ENCODE peak calls at places on chromosomes 12 and 14, in ten cellular contexts. B, P, G, U, E, D, M, I, Z and W are unnamed samples.

GRCh38 chr14:101781240-101782061 is 19.9 kb downstream of the PPP2R5C start:
- DNase-seq in G (no peak), I (no peak), Z (peak; percentile 53), D (no peak), E (no peak), U (no peak), B (peak; percentile 19), M (peak; percentile 32), P (peak; percentile 32), W (no peak)

GRCh38 chr12:10243803-10244520 is 31.3 kb downstream of the GABARAPL1 start:
- DNase-seq in P (no peak), D (no peak), M (no peak), I (no peak), E (no peak), U (no peak), B (no peak), G (peak; percentile 89), Z (no peak), W (no peak)

GRCh38 chr12:9334026-9334692 is 126.0 kb upstream of the PZP start:
- DNase-seq in Z (peak; percentile 50), B (no peak), M (no peak), I (no peak), E (peak; percentile 18), P (no peak), D (peak; percentile 27), G (no peak), U (no peak), W (peak; percentile 51)

GRCh38 chr14:23177181-23177580 is 6.3 kb downstream of the SLC7A8 start:
- DNase-seq in I (peak; percentile 44), E (no peak), B (no peak), D (no peak), G (no peak), M (no peak), U (no peak), Z (no peak), P (no peak), W (no peak)

GRCh38 chr12:15253990-15254389 is 32.8 kb upstream of the RERG start:
- DNase-seq in Z (no peak), B (no peak), G (no peak), I (no peak), M (no peak), E (no peak), U (no peak), P (no peak), D (no peak), W (no peak)

GRCh38 chr14:81517798-81518398 is 15.8 kb downstream of the SEL1L start:
- DNase-seq in I (no peak), P (no peak), E (no peak), B (no peak), U (peak; percentile 64), G (no peak), M (peak; percentile 21), Z (peak; percentile 21), D (peak; percentile 66), W (no peak)

GRCh38 chr14:80762829-80763228 is 178.7 kb downstream of the CEP128 start:
- DNase-seq in B (no peak), U (no peak), I (no peak), M (no peak), P (peak; percentile 17), E (peak; percentile 33), G (no peak), D (no peak), Z (no peak), W (no peak)

GRCh38 chr14:34081126-34081575 is 130.3 kb upstream of the EGLN3 start:
- DNase-seq in E (peak; percentile 85), M (no peak), B (no peak), I (no peak), P (no peak), Z (no peak), U (no peak), D (no peak), G (no peak), W (no peak)

GRCh38 chr14:78173266-78174001 is 3.3 kb downstream of the NRXN3 start:
- DNase-seq in I (no peak), G (no peak), B (no peak), Z (no peak), U (no peak), M (no peak), E (no peak), D (no peak), P (no peak), W (no peak)
- H3K27me3 ChIP-seq in I (peaks cover 5% of the 10 kb centered on the region), G (no peaks in the 10 kb centered on the region), B (no peaks in the 10 kb centered on the region), Z (peaks cover 31% of the 10 kb centered on the region), U (peaks cover 7% of the 10 kb centered on the region), M (peaks cover 22% of the 10 kb centered on the region), E (peaks cover 3% of the 10 kb centered on the region), D (peaks cover 10% of the 10 kb centered on the region), P (no peaks in the 10 kb centered on the region), W (peaks cover 4% of the 10 kb centered on the region)

DNA sequence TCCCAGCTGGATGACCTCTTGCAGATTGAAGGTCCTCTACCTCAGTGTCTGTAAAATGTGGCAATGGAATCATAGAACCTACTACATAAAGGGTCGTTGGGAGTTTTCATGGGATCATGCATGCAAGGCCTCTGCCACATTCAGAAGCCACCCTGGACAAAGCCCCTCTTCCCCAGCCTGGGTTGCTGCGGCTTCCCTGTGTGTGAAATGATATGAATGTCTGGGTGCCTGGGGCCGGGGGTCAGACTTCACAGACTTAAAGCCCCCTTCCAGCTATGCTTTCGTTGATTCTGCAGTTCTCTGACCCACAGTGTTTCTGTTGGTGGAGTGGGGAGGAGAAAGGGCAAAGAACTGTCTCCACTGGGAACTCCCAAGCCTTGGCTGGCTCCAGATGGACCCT is 211.1 kb upstream of the FKBP4 start:
- DNase-seq in B (no peak), I (no peak), Z (no peak), E (no peak), G (no peak), D (no peak), U (no peak), M (no peak), P (no peak), W (no peak)
- H3K27me3 ChIP-seq in B (no peaks in the 10 kb centered on the region), I (peaks cover 6% of the 10 kb centered on the region), Z (no peaks in the 10 kb centered on the region), E (peaks cover 8% of the 10 kb centered on the region), G (peaks cover 7% of the 10 kb centered on the region), D (peaks cover 71% of the 10 kb centered on the region), U (peaks cover 3% of the 10 kb centered on the region), M (no peaks in the 10 kb centered on the region), P (peaks cover 5% of the 10 kb centered on the region), W (peaks cover 19% of the 10 kb centered on the region)

GRCh38 chr12:24560192-24560591 is 388.7 kb downstream of the BCAT1 start:
- DNase-seq in I (no peak), Z (no peak), D (no peak), G (no peak), U (no peak), M (no peak), P (no peak), B (no peak), E (no peak), W (no peak)

GRCh38 chr12:24562761-24563392 is 386.0 kb downstream of the BCAT1 start:
- DNase-seq in E (peak; percentile 45), B (no peak), P (peak; percentile 32), I (no peak), U (peak; percentile 42), Z (peak; percentile 50), G (peak; percentile 11), D (no peak), M (peak; percentile 40), W (peak; percentile 50)

GRCh38 chr12:24561411-24561871 is 387.5 kb downstream of the BCAT1 start:
- DNase-seq in P (no peak), G (peak; percentile 12), I (no peak), B (no peak), D (no peak), M (no peak), Z (peak; percentile 55), U (no peak), E (peak; percentile 53), W (peak; percentile 46)

GRCh38 chr12:24560867-24561266 is 388.0 kb downstream of the BCAT1 start:
- DNase-seq in B (no peak), G (no peak), U (no peak), E (no peak), Z (no peak), P (no peak), I (no peak), D (no peak), M (peak; percentile 5), W (no peak)

DNA sequence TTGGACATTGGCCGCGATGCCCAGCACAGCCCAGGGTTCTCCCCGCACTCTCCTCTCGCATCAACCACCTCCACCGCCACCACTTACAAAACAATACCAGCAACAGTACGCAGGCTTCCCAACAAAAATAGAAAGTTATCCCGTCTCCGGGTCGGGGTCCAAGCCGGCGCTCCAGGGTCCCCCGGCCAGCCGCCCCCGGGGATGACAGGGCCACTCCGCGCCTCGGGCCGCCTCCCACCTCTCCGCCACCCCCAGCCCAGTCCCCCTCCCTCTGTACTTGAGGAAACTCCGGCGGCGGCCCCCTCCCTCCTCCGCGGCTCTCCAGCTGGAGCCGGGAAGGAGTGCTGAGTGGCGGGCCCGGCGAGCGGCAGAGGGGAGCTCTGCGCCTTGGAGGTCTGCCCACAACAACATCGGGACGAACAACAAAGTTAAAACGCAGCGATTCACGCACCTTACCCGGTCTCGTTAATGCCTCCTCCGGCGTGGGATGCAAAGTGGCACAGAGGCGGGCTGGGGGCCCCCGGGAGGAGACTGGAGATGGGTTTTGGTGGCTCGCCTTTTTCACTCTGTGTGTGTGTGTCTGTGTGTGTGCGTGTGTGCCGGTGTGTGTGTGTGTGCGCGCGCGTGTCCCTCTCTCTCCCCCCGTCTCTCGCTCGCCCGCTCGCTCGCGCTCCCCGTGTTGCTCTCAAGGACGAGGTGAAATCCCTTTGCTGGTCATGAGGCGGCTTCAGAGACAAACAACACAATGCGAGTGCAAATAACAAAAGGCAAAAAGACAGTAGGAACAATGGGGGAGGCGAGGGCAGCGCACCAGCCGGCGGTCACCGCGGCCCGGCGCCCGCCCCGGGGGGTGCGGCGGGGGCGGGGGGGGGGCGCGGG is 386.8 kb downstream of the BCAT1 start:
- DNase-seq in I (no peak), B (no peak), G (peak; percentile 58), E (peak; percentile 66), Z (peak; percentile 59), D (no peak), M (peak; percentile 69), U (peak; percentile 63), P (peak; percentile 12), W (peak; percentile 78)
- H3K27me3 ChIP-seq in I (peaks cover 13% of the 10 kb centered on the region), B (no peaks in the 10 kb centered on the region), G (no peaks in the 10 kb centered on the region), E (no peaks in the 10 kb centered on the region), Z (no peaks in the 10 kb centered on the region), D (peaks cover 44% of the 10 kb centered on the region), M (peaks cover 25% of the 10 kb centered on the region), U (peaks cover 7% of the 10 kb centered on the region), P (peaks cover 44% of the 10 kb centered on the region), W (peaks cover 11% of the 10 kb centered on the region)

GRCh38 chr12:52790427-52791270 is 5.3 kb downstream of the KRT3 start:
- DNase-seq in Z (no peak), B (no peak), D (no peak), U (no peak), M (no peak), I (no peak), E (no peak), P (no peak), G (no peak), W (no peak)

GRCh38 chr12:52791271-52792184 is 4.4 kb downstream of the KRT3 start:
- DNase-seq in G (no peak), B (no peak), Z (no peak), E (no peak), U (no peak), M (no peak), I (no peak), D (no peak), P (no peak), W (no peak)

GRCh38 chr12:52794479-52795331 is 1.2 kb downstream of the KRT3 start:
- DNase-seq in M (no peak), G (no peak), D (no peak), P (peak; percentile 83), I (no peak), U (no peak), B (no peak), E (peak; percentile 73), Z (no peak), W (no peak)

GRCh38 chr12:52789637-52790426 is 6.1 kb downstream of the KRT3 start:
- DNase-seq in P (no peak), M (no peak), U (no peak), Z (no peak), B (no peak), D (no peak), I (no peak), G (no peak), E (no peak), W (no peak)

DNA sequence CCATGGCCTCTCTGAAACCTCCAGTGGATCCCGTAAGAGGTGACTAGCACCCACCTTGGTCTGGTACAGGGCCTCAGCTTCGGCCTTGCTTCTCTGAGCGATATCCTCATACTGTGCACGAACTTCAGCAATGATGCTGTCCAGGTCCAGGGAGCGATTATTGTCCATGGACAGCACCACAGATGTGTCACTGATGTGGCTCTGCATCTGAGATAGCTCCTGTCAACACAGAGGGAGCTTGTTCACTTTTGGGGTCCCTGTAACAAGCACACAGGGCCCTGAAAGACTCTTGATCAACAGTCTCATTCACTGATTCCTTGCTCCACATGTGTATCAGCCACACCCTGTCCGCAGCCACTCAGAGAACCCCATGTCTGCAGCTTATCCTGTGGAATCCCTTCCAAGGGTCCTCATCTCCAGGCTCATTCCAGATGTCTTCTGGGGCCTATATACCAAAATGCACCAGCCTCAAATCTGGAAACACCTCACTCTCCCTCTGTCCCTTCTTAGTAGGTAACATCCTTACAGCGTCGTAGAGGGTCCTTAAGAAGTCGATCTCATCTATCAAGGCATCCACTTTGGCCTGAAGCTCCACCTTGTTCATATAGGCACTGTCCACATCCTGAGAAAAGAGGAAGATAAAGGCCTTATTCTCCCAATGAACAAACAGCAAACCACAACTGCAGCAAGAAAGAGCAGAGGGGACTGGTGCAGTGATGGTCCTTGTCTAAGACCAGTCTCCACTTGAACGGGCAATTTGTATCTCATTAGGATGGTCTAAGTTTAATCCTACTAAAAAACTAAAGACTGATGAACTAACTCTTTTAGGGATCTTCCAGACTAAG is 3.5 kb downstream of the KRT3 start:
- DNase-seq in M (no peak), P (no peak), Z (no peak), D (no peak), B (no peak), E (no peak), I (no peak), U (no peak), G (no peak), W (no peak)
- H3K27me3 ChIP-seq in M (peaks cover 50% of the 10 kb centered on the region), P (peaks cover 20% of the 10 kb centered on the region), Z (peaks cover 45% of the 10 kb centered on the region), D (peaks cover 51% of the 10 kb centered on the region), B (no peaks in the 10 kb centered on the region), E (peaks cover 42% of the 10 kb centered on the region), I (no peaks in the 10 kb centered on the region), U (peaks cover 8% of the 10 kb centered on the region), G (peaks cover 80% of the 10 kb centered on the region), W (no peaks in the 10 kb centered on the region)